ENCODE peak calls at places on chromosomes 16 and 17, in seven cellular contexts. E is fibroblast of mammary gland; M is fibroblast of pulmonary artery; R is AG09319; Z is stimulated activated CD4-positive, alpha-beta T cell treated with anti-CD3 and anti-CD28 coated beads, Interleukin-2, amount 100 ng/mL, for 48 hours; Y is GM12864; T is A549. W is an unnamed sample.

GRCh38 chr16:3304370-3304769 is 860 bp downstream of the TIGD7 start:
- DNase-seq in E (peak; percentile 31), M (peak; percentile 37), R (no peak), Z (no peak), Y (no peak), T (no peak), W (peak; percentile 17)

GRCh38 chr17:77535435-77535834 is 394.7 kb downstream of the SEC14L1 start:
- DNase-seq in E (no peak), M (no peak), R (no peak), Z (no peak), Y (no peak), T (no peak), W (no peak)

GRCh38 chr17:65334391-65334790 is 197.2 kb downstream of the RGS9 start:
- DNase-seq in E (peak; percentile 14), M (no peak), R (no peak), Z (no peak), Y (no peak), T (no peak), W (peak; percentile 5)

GRCh38 chr17:61127960-61128359 is 271.7 kb upstream of the TBX2 start:
- DNase-seq in E (peak; percentile 88), M (no peak), R (no peak), Z (no peak), Y (no peak), T (no peak), W (peak; percentile 41)

GRCh38 chr16:80437707-80438106 is 103.1 kb upstream of the DYNLRB2 start:
- DNase-seq in E (no peak), M (no peak), R (no peak), Z (no peak), Y (no peak), T (no peak), W (no peak)

GRCh38 chr17:49035470-49036269 is 38.5 kb downstream of the IGF2BP1 start:
- DNase-seq in E (peak; percentile 54), M (peak; percentile 63), R (no peak), Z (peak; percentile 44), Y (no peak), T (peak; percentile 67), W (peak; percentile 41)

GRCh38 chr16:67433131-67433719 is 2.3 kb downstream of the HSD11B2 start:
- DNase-seq in E (no peak), M (no peak), R (no peak), Z (no peak), Y (no peak), T (no peak), W (no peak)

GRCh38 chr16:85593503-85594195 is 19.5 kb upstream of the GSE1 start:
- DNase-seq in E (no peak), M (no peak), R (no peak), Z (no peak), Y (no peak), T (no peak), W (no peak)

GRCh38 chr17:48629411-48629759 is 3.2 kb upstream of the HOXB9 start:
- DNase-seq in E (no peak), M (no peak), R (no peak), Z (no peak), Y (no peak), T (no peak), W (no peak)

GRCh38 chr17:66551839-66552238 is 249.4 kb downstream of the PRKCA start:
- DNase-seq in E (no peak), M (no peak), R (no peak), Z (no peak), Y (no peak), T (no peak), W (no peak)

GRCh38 chr16:84729716-84730320 is 30.0 kb downstream of the USP10 start:
- DNase-seq in E (no peak), M (no peak), R (no peak), Z (no peak), Y (no peak), T (peak; percentile 35), W (no peak)

GRCh38 chr16:86158688-86159360 is 259.9 kb downstream of the IRF8 start:
- DNase-seq in E (no peak), M (no peak), R (no peak), Z (no peak), Y (no peak), T (peak; percentile 17), W (peak; percentile 3)

W was measured in AG10803.